ENCODE peak calls at places on chromosome 12, in five cellular contexts. P is HEK293T, F is mucosa of descending colon, U is NCI-H1092, W is T-helper 1 cell. V is an unnamed sample.

GRCh38 chr12:69275471-69275891 is 36.1 kb downstream of the CPSF6 start:
- DNase-seq in P (no peak), F (no peak), W (no peak), U (no peak), V (no peak)

GRCh38 chr12:126454581-126454980 is 1389.3 kb downstream of the AACS start:
- DNase-seq in F (no peak), W (no peak), P (no peak), U (no peak), V (no peak)

GRCh38 chr12:45644521-45644920 is 85.0 kb upstream of the ARID2 start:
- DNase-seq in U (no peak), F (peak), P (no peak), W (no peak), V (no peak)

GRCh38 chr12:113348849-113349536 is 9.4 kb upstream of the PLBD2 start:
- DNase-seq in P (no peak), F (no peak), W (no peak), U (no peak), V (no peak)

GRCh38 chr12:132717531-132718387 is 7.1 kb downstream of the PGAM5 start:
- DNase-seq in W (no peak), P (no peak), U (no peak), F (no peak), V (peak)

GRCh38 chr12:64825143-64826011 is 930 bp downstream of the TBC1D30 start:
- DNase-seq in U (peak), F (no peak), W (no peak), P (no peak), V (peak)

GRCh38 chr12:76250256-76250655 is 98.0 kb downstream of the BBS10 start:
- DNase-seq in U (no peak), P (no peak), W (no peak), F (no peak), V (no peak)

GRCh38 chr12:2294651-2295475 is 242.1 kb downstream of the CACNA1C start:
- DNase-seq in P (no peak), W (no peak), U (no peak), F (no peak), V (no peak)

GRCh38 chr12:77433799-77434198 is 368.4 kb upstream of the E2F7 start:
- DNase-seq in F (no peak), U (no peak), P (no peak), W (no peak), V (no peak)

GRCh38 chr12:8081228-8081920 is 700 bp upstream of the NECAP1 start:
- DNase-seq in F (peak), P (no peak), U (no peak), W (no peak), V (no peak)

GRCh38 chr12:118842753-118843335 is 138.5 kb upstream of the SRRM4 start:
- DNase-seq in U (peak), W (no peak), P (no peak), F (no peak), V (no peak)

GRCh38 chr12:106901276-106901675 is 54.4 kb upstream of the TMEM263 start:
- DNase-seq in U (no peak), W (no peak), F (no peak), P (no peak), V (no peak)

GRCh38 chr12:124506145-124506831 is 61.1 kb downstream of the NCOR2 start:
- DNase-seq in W (no peak), F (peak), U (peak), P (no peak), V (no peak)

GRCh38 chr12:109779382-109779781 is 53.8 kb downstream of the TRPV4 start:
- DNase-seq in F (no peak), W (no peak), U (no peak), P (no peak), V (no peak)

GRCh38 chr12:3553221-3553620 is 62.2 kb downstream of the PRMT8 start:
- DNase-seq in W (no peak), U (no peak), F (no peak), P (no peak), V (no peak)

GRCh38 chr12:52063986-52064649 is 5.7 kb upstream of the ATG101 start:
- DNase-seq in U (no peak), W (no peak), F (peak), P (no peak), V (no peak)

GRCh38 chr12:111643428-111643826 is 42.3 kb downstream of the BRAP start:
- DNase-seq in W (no peak), P (peak), U (no peak), F (peak), V (no peak)

GRCh38 chr12:130127909-130128763 is 34.1 kb upstream of the FZD10 start:
- DNase-seq in W (no peak), U (no peak), F (peak), P (no peak), V (no peak)

GRCh38 chr12:4997939-4998338 is 45.7 kb upstream of the KCNA5 start:
- DNase-seq in U (no peak), F (no peak), W (no peak), P (no peak), V (no peak)

GRCh38 chr12:31506907-31507306 is 84.0 kb downstream of the DENND5B start:
- DNase-seq in W (no peak), P (no peak), F (no peak), U (no peak), V (peak)

GRCh38 chr12:26277511-26278246 is 82.3 kb downstream of the SSPN start:
- DNase-seq in W (no peak), P (no peak), U (no peak), F (no peak), V (no peak)

GRCh38 chr12:1843641-1844005 is 23.3 kb downstream of the LRTM2 start:
- DNase-seq in W (no peak), U (no peak), F (no peak), P (no peak), V (no peak)

GRCh38 chr12:67088401-67089118 is 180.6 kb upstream of the CAND1 start:
- DNase-seq in F (no peak), P (no peak), U (no peak), W (no peak), V (no peak)

GRCh38 chr12:76685246-76685678 is 78.7 kb upstream of the ZDHHC17 start:
- DNase-seq in U (peak), F (peak), P (no peak), W (no peak), V (peak)

GRCh38 chr12:4169959-4170358 is 103.6 kb upstream of the CCND2 start:
- DNase-seq in F (no peak), W (no peak), U (no peak), P (no peak), V (no peak)

GRCh38 chr12:70919161-70919560 is 1.4 kb downstream of the PTPRR start:
- DNase-seq in F (no peak), P (no peak), W (no peak), U (no peak), V (no peak)

GRCh38 chr12:54033106-54033979 is 493 bp downstream of the HOXC5 start:
- DNase-seq in U (peak), P (peak), F (no peak), W (no peak), V (peak)

GRCh38 chr12:22978962-22979361 is 354.0 kb downstream of the ETNK1 start:
- DNase-seq in W (no peak), U (no peak), F (no peak), P (no peak), V (no peak)

GRCh38 chr12:102063066-102063465 is 1.3 kb upstream of the WASHC3 start:
- DNase-seq in P (no peak), F (no peak), W (no peak), U (no peak), V (no peak)

GRCh38 chr12:33672879-33673577 is 233.4 kb upstream of the SYT10 start:
- DNase-seq in P (no peak), F (no peak), W (no peak), U (no peak), V (no peak)

GRCh38 chr12:4865246-4865645 is 44.5 kb upstream of the KCNA1 start:
- DNase-seq in W (no peak), P (no peak), U (no peak), F (no peak), V (no peak)

GRCh38 chr12:105706973-105707334 is 376.5 kb downstream of the C12orf75 start:
- DNase-seq in U (no peak), P (no peak), F (no peak), W (no peak), V (no peak)